ENCODE peak calls at places on chromosomes 12 and 14, in ten cellular contexts. J, S, M, I, R, L, V, G, Z and X are unnamed samples.

GRCh38 chr12:92845320-92845719 is 83.8 kb downstream of the EEA1 start:
- DNase-seq in J (no peak), S (no peak), M (no peak), I (no peak), R (peak; percentile 9), L (no peak), V (no peak), G (no peak), Z (no peak), X (no peak)

GRCh38 chr12:128994869-128995268 is 141.6 kb downstream of the GLT1D1 start:
- DNase-seq in J (no peak), S (no peak), M (no peak), I (no peak), R (no peak), L (no peak), V (no peak), G (no peak), Z (no peak), X (no peak)

GRCh38 chr12:88577537-88577936 is 2.7 kb downstream of the KITLG start:
- DNase-seq in J (no peak), S (no peak), M (no peak), I (no peak), R (no peak), L (no peak), V (no peak), G (no peak), Z (no peak), X (no peak)

GRCh38 chr14:101495827-101496778 is 65.2 kb upstream of the DIO3 start:
- DNase-seq in J (peak; percentile 3), S (peak; percentile 71), M (no peak), I (peak; percentile 62), R (peak; percentile 9), L (no peak), V (peak; percentile 54), G (no peak), Z (peak; percentile 69), X (peak; percentile 20)

GRCh38 chr14:75448209-75448608 is 20.4 kb downstream of the JDP2 start:
- DNase-seq in J (no peak), S (no peak), M (no peak), I (no peak), R (no peak), L (no peak), V (peak; percentile 61), G (no peak), Z (no peak), X (no peak)

GRCh38 chr12:105451798-105452197 is 121.3 kb downstream of the C12orf75 start:
- DNase-seq in J (no peak), S (no peak), M (no peak), I (no peak), R (no peak), L (no peak), V (no peak), G (no peak), Z (no peak), X (no peak)

GRCh38 chr12:56636118-56636674 is 6.1 kb upstream of the BAZ2A start:
- DNase-seq in J (peak; percentile 93), S (peak; percentile 96), M (peak; percentile 89), I (peak; percentile 73), R (peak; percentile 84), L (peak; percentile 99), V (peak; percentile 96), G (peak; percentile 85), Z (no peak), X (peak; percentile 88)

GRCh38 chr12:59972941-59973340 is 377.1 kb downstream of the SLC16A7 start:
- DNase-seq in J (no peak), S (no peak), M (no peak), I (no peak), R (peak; percentile 12), L (no peak), V (no peak), G (no peak), Z (no peak), X (no peak)

GRCh38 chr12:51941011-51941561 is 10.4 kb upstream of the ACVR1B start:
- DNase-seq in J (no peak), S (no peak), M (no peak), I (no peak), R (no peak), L (no peak), V (no peak), G (peak; percentile 77), Z (peak; percentile 49), X (peak; percentile 7)

GRCh38 chr12:57893460-57894353 is 47.2 kb upstream of the CTDSP2 start:
- DNase-seq in J (peak; percentile 90), S (peak; percentile 96), M (no peak), I (no peak), R (peak; percentile 62), L (peak; percentile 96), V (peak; percentile 100), G (peak; percentile 72), Z (peak; percentile 92), X (peak; percentile 89)

GRCh38 chr12:92424338-92424737 is 278.5 kb upstream of the PLEKHG7 start:
- DNase-seq in J (no peak), S (no peak), M (no peak), I (no peak), R (no peak), L (no peak), V (no peak), G (no peak), Z (no peak), X (no peak)

DNA sequence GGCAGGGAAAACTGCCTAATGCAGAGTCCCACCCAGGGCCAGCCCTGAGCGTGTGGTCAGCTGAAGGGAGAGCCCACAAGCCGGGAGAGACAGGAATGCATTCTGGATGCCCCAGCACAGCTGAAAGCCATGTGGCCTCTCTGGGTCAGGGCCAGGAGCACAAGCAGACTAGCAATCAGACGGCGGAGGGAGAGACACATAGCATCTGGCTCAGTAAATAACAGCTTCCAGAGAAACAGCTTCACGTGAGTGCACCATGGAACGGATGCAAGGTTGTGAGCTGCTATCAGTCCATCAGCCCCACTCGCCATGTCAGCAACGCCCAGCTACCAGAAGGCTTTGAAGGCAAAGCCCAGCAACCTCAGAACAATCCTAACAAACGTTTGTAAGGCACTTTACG is 28.2 kb upstream of the TMEM106C start:
- DNase-seq in J (no peak), S (no peak), M (no peak), I (no peak), R (peak; percentile 33), L (no peak), V (peak; percentile 75), G (peak; percentile 80), Z (no peak), X (peak; percentile 28)
- TF ChIP-seq EP300 in J (no peak), S (no peak), M (no peak), I (no peak), R (no peak), L (no peak), V (no peak), G (no peak), Z (no peak), X (no peak)

GRCh38 chr12:119179335-119180021 is 747 bp downstream of the HSPB8 start:
- DNase-seq in J (no peak), S (no peak), M (no peak), I (peak; percentile 58), R (peak; percentile 67), L (no peak), V (peak; percentile 76), G (no peak), Z (peak; percentile 78), X (peak; percentile 58)
- TF ChIP-seq POLR2AphosphoS5 in J (no peak), S (no peak), M (no peak), I (no peak), R (no peak), L (peak; percentile 26), V (peak; percentile 46), G (no peak), Z (peak; percentile 72), X (no peak)

GRCh38 chr14:28770574-28770973 is 4.0 kb downstream of the FOXG1 start:
- DNase-seq in J (no peak), S (no peak), M (no peak), I (no peak), R (no peak), L (no peak), V (no peak), G (no peak), Z (no peak), X (no peak)

GRCh38 chr14:28772613-28773012 is 6.0 kb downstream of the FOXG1 start:
- DNase-seq in J (no peak), S (no peak), M (no peak), I (no peak), R (no peak), L (no peak), V (no peak), G (no peak), Z (no peak), X (no peak)

GRCh38 chr14:28770061-28770460 is 3.5 kb downstream of the FOXG1 start:
- DNase-seq in J (no peak), S (no peak), M (no peak), I (no peak), R (no peak), L (no peak), V (no peak), G (no peak), Z (no peak), X (no peak)

GRCh38 chr14:28769358-28769757 is 2.8 kb downstream of the FOXG1 start:
- DNase-seq in J (no peak), S (no peak), M (no peak), I (no peak), R (no peak), L (no peak), V (no peak), G (no peak), Z (no peak), X (no peak)

DNA sequence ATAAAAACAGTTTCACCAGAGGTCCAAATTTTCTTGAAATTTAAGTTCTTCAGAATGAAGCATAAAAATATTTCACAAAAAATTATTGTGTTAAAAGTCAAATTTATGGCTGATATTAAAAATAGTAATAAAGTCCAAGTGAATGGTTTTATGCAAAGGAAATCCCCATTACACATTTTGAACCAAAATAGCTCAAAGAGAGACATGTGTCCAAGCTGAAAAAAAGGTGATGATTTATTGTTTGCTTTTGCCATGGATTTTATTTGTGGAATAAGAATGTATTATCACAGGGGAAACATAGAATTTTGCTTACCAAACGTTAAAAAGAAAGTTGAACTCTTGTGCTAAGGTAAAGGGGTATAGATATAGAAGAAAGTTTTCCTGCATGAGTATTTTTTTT is 4.6 kb downstream of the FOXG1 start:
- DNase-seq in J (no peak), S (no peak), M (no peak), I (no peak), R (no peak), L (no peak), V (no peak), G (no peak), Z (no peak), X (no peak)
- H3K27me3 ChIP-seq in J (peaks cover 96% of the 10 kb centered on the region), S (peaks cover 100% of the 10 kb centered on the region), M (no peaks in the 10 kb centered on the region), I (peaks cover 88% of the 10 kb centered on the region), R (peaks cover 19% of the 10 kb centered on the region), L (peaks cover 11% of the 10 kb centered on the region), V (peaks cover 48% of the 10 kb centered on the region), G (peaks cover 57% of the 10 kb centered on the region), Z (peaks cover 15% of the 10 kb centered on the region), X (peaks cover 99% of the 10 kb centered on the region)

DNA sequence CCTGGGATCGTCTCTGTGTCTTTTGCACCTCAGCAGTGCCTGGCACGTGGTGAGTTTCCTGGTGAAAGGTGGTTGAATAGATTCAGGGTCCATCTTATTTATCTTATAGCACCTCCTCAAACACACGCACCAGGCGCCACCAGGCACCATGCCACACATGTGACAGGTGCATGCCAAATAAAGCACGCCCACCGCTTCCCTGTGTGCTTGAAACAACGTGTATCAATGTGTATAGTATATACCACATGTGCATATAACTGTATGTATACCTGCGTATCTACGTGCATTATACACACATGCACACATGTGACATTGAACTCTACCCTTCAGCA is 9.9 kb downstream of the EML1 start:
- DNase-seq in J (no peak), S (no peak), M (no peak), I (no peak), R (no peak), L (no peak), V (no peak), G (no peak), Z (no peak), X (no peak)
- TF ChIP-seq EP300 in J (no peak), S (no peak), M (no peak), I (no peak), R (no peak), L (no peak), V (no peak), G (no peak), Z (no peak), X (no peak)

GRCh38 chr14:91509083-91509877 is 830 bp downstream of the PPP4R3A start:
- DNase-seq in J (peak; percentile 38), S (no peak), M (peak; percentile 23), I (peak; percentile 64), R (peak; percentile 67), L (no peak), V (peak; percentile 71), G (peak; percentile 75), Z (no peak), X (peak; percentile 39)
- TF ChIP-seq POLR2AphosphoS5 in J (no peak), S (no peak), M (no peak), I (peak; percentile 65), R (peak; percentile 85), L (no peak), V (no peak), G (no peak), Z (no peak), X (no peak)